ENCODE peak calls at places on chromosomes 2 and 18, in eight cellular contexts. B is colonic mucosa, S is AG09319, V is body of pancreas, M is psoas muscle, C is mucosa of descending colon, J is Panc1, U is BJ. G is an unnamed sample.

GRCh38 chr2:6841537-6842287 is 24.0 kb downstream of the CMPK2 start:
- DNase-seq in J (no peak), S (no peak), M (no peak), V (no peak), B (no peak), C (no peak), U (no peak), G (no peak)

GRCh38 chr2:181546086-181546485 is 88.9 kb downstream of the ITGA4 start:
- DNase-seq in C (no peak), M (no peak), V (no peak), S (no peak), B (no peak), U (peak), J (no peak), G (no peak)

GRCh38 chr2:206989306-206989705 is 50.0 kb downstream of the CPO start:
- DNase-seq in M (no peak), V (peak), U (no peak), S (no peak), J (no peak), C (peak), B (peak), G (peak)

GRCh38 chr18:62634991-62635630 is 80.2 kb upstream of the PHLPP1 start:
- DNase-seq in J (no peak), S (no peak), V (no peak), C (no peak), B (no peak), U (no peak), M (no peak), G (no peak)

GRCh38 chr2:127917916-127918315 is 32.2 kb upstream of the AMMECR1L start:
- DNase-seq in C (no peak), B (no peak), J (no peak), S (no peak), U (no peak), M (no peak), V (no peak), G (no peak)

GRCh38 chr2:182628901-182629300 is 87.2 kb upstream of the DNAJC10 start:
- DNase-seq in C (no peak), J (no peak), V (peak), B (no peak), M (no peak), U (no peak), S (no peak), G (no peak)

GRCh38 chr2:160140471-160140870 is 59.6 kb downstream of the ITGB6 start:
- DNase-seq in V (no peak), U (no peak), C (no peak), B (no peak), J (no peak), M (no peak), S (no peak), G (no peak)

GRCh38 chr2:20143263-20143662 is 81.7 kb downstream of the SDC1 start:
- DNase-seq in M (no peak), V (no peak), U (no peak), B (no peak), S (no peak), C (no peak), J (no peak), G (no peak)

GRCh38 chr2:66432801-66433694 is 1.9 kb upstream of the MEIS1 start:
- DNase-seq in C (peak), S (peak), V (peak), J (peak), B (peak), U (peak), M (peak), G (peak)

GRCh38 chr18:75073654-75074053 is 135.3 kb downstream of the PTGR3 start:
- DNase-seq in M (no peak), S (no peak), B (no peak), J (no peak), U (no peak), V (no peak), C (no peak), G (no peak)

GRCh38 chr2:187519419-187520120 is 34.7 kb downstream of the TFPI start:
- DNase-seq in J (no peak), V (no peak), M (no peak), B (no peak), S (no peak), C (no peak), U (no peak), G (no peak)

DNA sequence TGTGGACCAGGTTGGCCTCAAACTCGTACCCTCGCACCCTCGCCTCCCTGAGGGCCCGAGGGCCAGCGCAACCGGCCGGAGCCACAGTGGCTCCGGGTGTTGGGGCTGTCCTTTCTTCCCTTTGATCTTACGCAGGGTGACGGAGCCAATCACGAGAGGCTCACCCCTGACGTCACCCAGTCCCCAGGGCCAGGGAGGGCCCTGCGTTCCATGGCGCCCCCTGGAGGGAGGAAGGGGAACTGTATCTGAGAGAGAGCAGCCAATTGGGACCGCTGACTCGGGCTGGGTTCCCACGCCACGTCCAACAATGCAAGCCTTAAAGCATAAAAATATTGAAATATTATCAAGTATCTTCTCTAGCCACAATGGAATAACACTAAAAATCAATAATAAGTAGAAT is 432.8 kb upstream of the LRRTM4 start:
- DNase-seq in V (no peak), U (no peak), C (no peak), J (no peak), S (no peak), B (no peak), M (no peak), G (no peak)
- TF ChIP-seq CTCF in V (no peak), U (no peak), C (no peak), J (peak), S (no peak), B (no peak), M (no peak), G (peak)

GRCh38 chr2:9573840-9574239 is 18.2 kb upstream of the ADAM17 start:
- DNase-seq in V (no peak), S (no peak), J (no peak), M (no peak), B (no peak), C (no peak), U (no peak), G (no peak)
- TF ChIP-seq CTCF in V (no peak), S (no peak), J (no peak), M (no peak), B (no peak), C (no peak), U (no peak), G (peak)

DNA sequence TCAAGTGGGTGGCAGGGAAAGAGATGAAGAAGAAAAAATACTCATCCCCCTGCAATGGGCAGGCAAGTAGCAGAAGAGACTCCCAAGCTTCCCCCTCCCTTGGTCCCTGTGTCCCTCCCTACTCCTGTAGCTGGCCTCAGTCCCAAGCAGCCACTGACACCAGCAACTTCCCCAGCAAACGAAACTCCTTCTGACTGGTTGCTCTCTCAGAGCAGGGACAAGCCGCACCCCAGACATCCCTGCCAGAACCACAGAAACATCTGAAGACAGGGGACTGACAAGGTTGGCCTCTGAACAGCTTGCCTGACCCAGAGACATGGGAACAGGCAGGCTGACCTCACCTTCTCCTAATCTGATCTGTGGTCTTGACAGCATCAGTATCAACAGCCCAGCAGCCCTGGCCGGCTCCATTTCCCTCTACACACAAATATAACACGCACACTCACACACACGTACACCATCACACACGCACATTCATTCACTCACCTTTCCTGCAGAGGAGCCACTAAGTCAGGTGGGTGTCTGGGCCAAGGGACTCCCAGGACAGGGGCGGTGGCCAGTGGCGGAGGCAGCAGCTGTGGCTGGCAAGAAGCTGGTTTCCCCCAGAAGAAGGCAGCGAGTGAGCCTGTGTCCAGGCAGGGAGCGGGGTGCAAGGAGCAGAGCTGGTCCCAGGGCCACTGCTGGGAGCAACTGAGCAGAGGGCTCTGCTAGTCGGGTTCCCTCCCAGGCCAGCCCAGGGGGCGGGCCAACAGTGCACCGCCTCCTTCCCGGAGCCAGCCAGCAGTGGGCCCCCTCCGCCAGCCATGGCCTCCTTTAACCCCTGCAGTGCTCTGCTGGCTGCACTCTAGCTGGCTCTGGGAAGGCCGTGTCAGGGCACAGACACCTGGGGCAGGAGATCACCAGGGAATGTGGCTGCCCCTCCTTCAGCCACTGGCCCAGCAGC is 59.1 kb downstream of the TNS1 start:
- DNase-seq in M (peak), J (no peak), C (peak), S (no peak), V (peak), B (peak), U (no peak), G (peak)
- TF ChIP-seq CTCF in M (peak), J (no peak), C (no peak), S (peak), V (peak), B (no peak), U (peak), G (no peak)

DNA sequence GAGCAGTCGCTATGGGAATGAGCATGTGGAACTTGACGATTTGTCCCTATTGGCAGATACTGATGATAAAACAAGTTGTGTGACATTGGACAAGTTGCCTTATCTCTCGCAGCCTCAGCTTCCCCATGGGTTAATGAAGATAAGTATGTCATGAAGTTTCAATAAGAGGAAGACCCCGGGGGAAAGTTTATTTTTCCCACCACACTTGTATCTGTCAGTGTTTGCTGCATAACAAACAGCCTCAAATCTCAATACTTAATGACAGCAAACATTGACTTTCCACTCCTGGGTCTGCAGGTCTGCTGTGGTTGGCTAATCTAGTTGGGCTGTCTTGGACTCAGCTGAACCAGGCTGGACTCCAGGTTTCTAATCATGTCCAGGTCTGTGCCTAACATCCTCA is 45.8 kb downstream of the INPP5D start:
- DNase-seq in U (no peak), M (no peak), V (no peak), B (no peak), S (no peak), J (no peak), C (no peak), G (no peak)
- TF ChIP-seq CTCF in U (no peak), M (no peak), V (no peak), B (no peak), S (no peak), J (no peak), C (no peak), G (no peak)

GRCh38 chr2:79670198-79670597 is 157.3 kb downstream of the CTNNA2 start:
- DNase-seq in J (no peak), U (no peak), M (no peak), S (no peak), B (no peak), C (no peak), V (no peak), G (peak)
- TF ChIP-seq CTCF in J (no peak), U (no peak), M (no peak), S (no peak), B (no peak), C (no peak), V (no peak), G (no peak)

GRCh38 chr18:48136544-48137353 is 206.3 kb upstream of the SMAD2 start:
- DNase-seq in U (no peak), S (no peak), C (peak), V (peak), J (no peak), B (peak), M (no peak), G (no peak)

GRCh38 chr18:48137354-48138208 is 207.1 kb upstream of the SMAD2 start:
- DNase-seq in S (no peak), M (no peak), J (no peak), B (peak), U (no peak), C (peak), V (no peak), G (no peak)

GRCh38 chr18:48139427-48140347 is 209.2 kb upstream of the SMAD2 start:
- DNase-seq in B (peak), U (no peak), S (no peak), C (peak), M (no peak), J (no peak), V (peak), G (no peak)

GRCh38 chr18:48138660-48139426 is 208.4 kb upstream of the SMAD2 start:
- DNase-seq in J (no peak), C (peak), V (peak), M (no peak), S (no peak), U (no peak), B (no peak), G (no peak)

GRCh38 chr18:48138211-48138610 is 207.8 kb upstream of the SMAD2 start:
- DNase-seq in B (no peak), C (no peak), J (no peak), U (no peak), V (no peak), S (no peak), M (no peak), G (no peak)
- TF ChIP-seq CTCF in B (no peak), C (no peak), J (no peak), U (no peak), V (no peak), S (no peak), M (no peak), G (peak)

GRCh38 chr2:122062506-122062905 is 307.1 kb downstream of the TSN start:
- DNase-seq in B (no peak), V (no peak), M (no peak), S (no peak), J (no peak), C (no peak), U (no peak), G (no peak)
- TF ChIP-seq CTCF in B (no peak), V (no peak), M (no peak), S (no peak), J (no peak), C (no peak), U (no peak), G (no peak)

DNA sequence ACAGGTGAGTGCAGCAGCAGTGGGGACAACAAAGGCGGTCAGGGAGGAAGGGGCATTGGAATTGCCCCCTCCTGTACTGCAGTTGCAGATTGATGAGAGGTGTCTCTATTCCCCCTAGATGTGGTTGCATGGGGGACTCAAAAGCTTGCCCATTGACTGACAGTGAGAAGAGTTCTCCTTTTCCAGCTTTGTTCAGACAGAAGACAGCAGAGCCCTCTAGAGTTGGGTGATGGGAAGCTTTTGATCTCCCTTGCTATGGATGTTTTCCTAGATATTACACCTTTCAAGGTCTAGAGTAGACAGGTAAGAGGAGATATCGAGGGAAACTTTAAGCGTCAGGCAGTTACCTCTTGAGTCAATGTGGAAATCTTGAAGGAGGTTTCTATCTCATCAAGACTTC is 2.9 kb downstream of the PROKR1 start:
- DNase-seq in M (no peak), C (no peak), U (no peak), J (no peak), S (no peak), B (no peak), V (no peak), G (no peak)
- TF ChIP-seq CTCF in M (no peak), C (no peak), U (no peak), J (peak), S (no peak), B (no peak), V (no peak), G (no peak)

DNA sequence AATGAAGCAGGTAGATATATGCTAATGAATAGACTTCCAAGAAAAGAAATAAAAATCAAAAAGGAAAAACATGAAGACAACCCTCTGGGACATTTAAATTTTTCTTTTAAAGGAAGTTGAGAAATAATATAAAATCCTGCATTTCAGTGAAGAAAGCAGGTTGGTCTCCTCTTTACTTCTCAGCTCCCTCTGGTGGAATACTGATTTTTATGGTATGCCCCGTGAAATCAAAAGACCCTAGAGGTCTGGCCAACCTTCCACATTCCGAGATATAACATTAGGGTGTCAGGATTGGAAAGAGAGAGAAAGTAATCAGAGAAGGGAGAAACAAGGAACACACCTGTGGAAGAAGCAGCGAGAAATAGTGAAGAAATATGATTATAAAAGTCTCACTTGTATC is 72.7 kb downstream of the DNER start:
- DNase-seq in B (no peak), U (no peak), J (no peak), M (no peak), C (no peak), V (no peak), S (no peak), G (no peak)
- TF ChIP-seq CTCF in B (no peak), U (peak), J (peak), M (no peak), C (no peak), V (no peak), S (no peak), G (no peak)

GRCh38 chr2:47437287-47437686 is 34.3 kb downstream of the MSH2 start:
- DNase-seq in J (no peak), C (no peak), B (no peak), V (no peak), U (no peak), S (peak), M (no peak), G (no peak)
- TF ChIP-seq CTCF in J (no peak), C (no peak), B (peak), V (peak), U (peak), S (peak), M (peak), G (no peak)

G was measured in glutamatergic neuron.